ENCODE peak calls at places on chromosomes 4 and X, in ten cellular contexts. M, G, N, X, V, Q, O, U, Z and P are unnamed samples.
A peak's percentile ranks its signal among the peaks of the same experiment; 100 is the strongest.

GRCh38 chrX:26922278-26922677 is 540.9 kb downstream of the PPP4R3C start:
- DNase-seq in U (no peak), M (peak; percentile 35), Z (no peak), V (peak; percentile 73), O (no peak), X (no peak), N (no peak), Q (no peak), G (peak; percentile 56), P (no peak)

GRCh38 chrX:24153175-24153795 is 3.8 kb downstream of the ZFX start:
- DNase-seq in M (no peak), V (no peak), Q (peak; percentile 59), X (no peak), N (peak; percentile 77), U (no peak), O (peak; percentile 7), G (peak; percentile 15), Z (peak; percentile 29), P (no peak)

GRCh38 chr4:174461438-174462106 is 60.7 kb downstream of the HPGD start:
- DNase-seq in X (no peak), Z (no peak), M (no peak), O (no peak), Q (no peak), G (no peak), U (no peak), N (no peak), V (peak; percentile 12), P (no peak)

GRCh38 chr4:41590591-41590990 is 52.6 kb downstream of the LIMCH1 start:
- DNase-seq in G (peak; percentile 8), O (no peak), N (no peak), X (no peak), U (no peak), V (no peak), Q (no peak), M (no peak), Z (peak; percentile 70), P (no peak)

GRCh38 chr4:4852591-4853362 is 6.7 kb upstream of the MSX1 start:
- DNase-seq in M (peak; percentile 85), V (peak; percentile 69), Q (peak; percentile 92), G (peak; percentile 55), O (no peak), X (no peak), N (peak; percentile 88), Z (peak; percentile 48), U (no peak), P (no peak)

GRCh38 chr4:4200624-4201023 is 26.1 kb downstream of the OTOP1 start:
- DNase-seq in Q (no peak), Z (peak; percentile 13), O (no peak), U (no peak), M (no peak), X (no peak), G (no peak), V (peak; percentile 25), N (peak; percentile 35), P (no peak)

GRCh38 chrX:32987139-32987538 is 224.2 kb downstream of the DMD start:
- DNase-seq in V (no peak), Z (no peak), U (peak; percentile 27), N (peak; percentile 88), Q (peak; percentile 15), O (no peak), M (no peak), G (no peak), X (no peak), P (no peak)

GRCh38 chr4:7046971-7047370 is 3.8 kb downstream of the TADA2B start:
- DNase-seq in Q (no peak), O (no peak), X (no peak), Z (no peak), U (no peak), G (no peak), M (no peak), V (no peak), N (peak; percentile 41), P (no peak)

GRCh38 chr4:164616961-164617360 is 137.0 kb upstream of the SMIM31 start:
- DNase-seq in O (no peak), M (no peak), V (no peak), Q (no peak), X (no peak), U (no peak), G (no peak), Z (no peak), N (peak; percentile 54), P (no peak)

GRCh38 chr4:125433453-125433852 is 118.7 kb downstream of the FAT4 start:
- DNase-seq in X (no peak), O (no peak), U (no peak), M (peak; percentile 92), Z (peak; percentile 79), G (peak; percentile 45), N (no peak), Q (no peak), V (peak; percentile 74), P (no peak)

GRCh38 chr4:46933686-46934085 is 24.6 kb upstream of the COX7B2 start:
- DNase-seq in Z (no peak), O (no peak), V (no peak), M (no peak), X (no peak), U (no peak), G (no peak), N (no peak), Q (no peak), P (no peak)

GRCh38 chr4:126916626-126917140 is 716.1 kb upstream of the INTU start:
- DNase-seq in X (no peak), G (peak; percentile 36), Q (no peak), Z (peak; percentile 89), U (no peak), N (no peak), M (peak; percentile 95), V (peak; percentile 77), O (no peak), P (no peak)

GRCh38 chrX:16819634-16820033 is 33.4 kb downstream of the TXLNG start:
- DNase-seq in V (no peak), N (no peak), O (no peak), G (no peak), Z (no peak), M (no peak), Q (no peak), U (no peak), X (no peak), P (no peak)

GRCh38 chr4:4919926-4920325 is 60.5 kb downstream of the MSX1 start:
- DNase-seq in G (no peak), X (no peak), O (no peak), Z (peak; percentile 42), V (no peak), N (peak; percentile 17), U (no peak), M (peak; percentile 88), Q (no peak), P (no peak)

GRCh38 chrX:120305531-120306145 is 5.6 kb downstream of the TMEM255A start:
- DNase-seq in N (peak; percentile 53), X (no peak), Q (no peak), G (no peak), Z (peak; percentile 27), O (no peak), U (no peak), M (no peak), V (no peak), P (no peak)

GRCh38 chr4:102614801-102615200 is 113.6 kb downstream of the NFKB1 start:
- DNase-seq in G (peak; percentile 44), U (no peak), O (peak; percentile 43), X (no peak), Z (no peak), M (no peak), V (no peak), Q (no peak), N (peak; percentile 55), P (no peak)

GRCh38 chr4:102213031-102213430 is 132.3 kb downstream of the SLC39A8 start:
- DNase-seq in Z (no peak), X (no peak), Q (no peak), O (no peak), G (no peak), U (no peak), M (no peak), N (no peak), V (no peak), P (no peak)

GRCh38 chrX:38870386-38870895 is 69.2 kb downstream of the MID1IP1 start:
- DNase-seq in M (no peak), Z (no peak), Q (no peak), U (no peak), X (no peak), O (no peak), N (peak; percentile 64), G (no peak), V (no peak), P (no peak)

GRCh38 chr4:827209-828081 is 1.5 kb upstream of the CPLX1 start:
- DNase-seq in X (no peak), N (peak; percentile 51), Q (peak; percentile 90), M (no peak), Z (no peak), U (no peak), V (no peak), O (no peak), G (no peak), P (no peak)

GRCh38 chrX:10118530-10118929 is 38.2 kb upstream of the CLCN4 start:
- DNase-seq in O (no peak), G (no peak), N (no peak), M (no peak), V (no peak), Q (no peak), Z (no peak), U (no peak), X (no peak), P (no peak)

GRCh38 chr4:107562306-107562705 is 157.7 kb downstream of the PAPSS1 start:
- DNase-seq in V (no peak), O (no peak), Z (no peak), Q (no peak), X (no peak), N (no peak), G (no peak), U (no peak), M (no peak), P (no peak)

GRCh38 chrX:118171354-118171753 is 54.7 kb upstream of the KLHL13 start:
- DNase-seq in N (no peak), V (no peak), M (no peak), O (no peak), X (no peak), G (no peak), Z (no peak), U (no peak), Q (no peak), P (no peak)

GRCh38 chr4:3461515-3462291 is 1.4 kb upstream of the DOK7 start:
- DNase-seq in M (no peak), G (no peak), Z (no peak), U (peak; percentile 83), V (no peak), O (no peak), N (no peak), Q (peak; percentile 69), X (no peak), P (no peak)

GRCh38 chr4:98716796-98717195 is 58.4 kb upstream of the TSPAN5 start:
- DNase-seq in V (no peak), N (no peak), Z (no peak), G (no peak), Q (no peak), X (no peak), M (no peak), U (no peak), O (no peak), P (no peak)

GRCh38 chrX:16646366-16647168 is 3.4 kb upstream of the S100G start:
- DNase-seq in X (no peak), U (no peak), G (no peak), Q (no peak), O (no peak), M (no peak), N (no peak), V (no peak), Z (no peak), P (no peak)

GRCh38 chrX:135489542-135489941 is 30.9 kb upstream of the INTS6L start:
- DNase-seq in M (no peak), G (no peak), Q (no peak), Z (no peak), O (no peak), N (no peak), V (no peak), U (no peak), X (no peak), P (no peak)

GRCh38 chr4:71864380-71864779 is 80.5 kb upstream of the GC start:
- DNase-seq in G (no peak), X (no peak), M (no peak), V (no peak), Z (no peak), N (no peak), Q (no peak), O (no peak), U (no peak), P (no peak)

GRCh38 chr4:153904011-153904410 is 115.1 kb upstream of the SFRP2 start:
- DNase-seq in Q (no peak), X (no peak), N (no peak), G (no peak), O (no peak), U (no peak), V (no peak), M (no peak), Z (no peak), P (no peak)